ENCODE peak calls at places on chromosomes 1 and 21, in ten cellular contexts. F, A, I, G, X, T, Y, M, Q and E are unnamed samples.

GRCh38 chr1:39957299-39958020 is 2.5 kb downstream of the MFSD2A start:
- DNase-seq in Q (no peak), A (no peak), M (no peak), F (no peak), I (peak; percentile 27), G (no peak), T (peak; percentile 43), X (no peak), Y (no peak), E (peak; percentile 48)

GRCh38 chr21:40120944-40121575 is 253.8 kb downstream of the PCP4 start:
- DNase-seq in F (no peak), Q (no peak), G (no peak), Y (no peak), M (no peak), I (peak; percentile 3), A (peak; percentile 53), X (no peak), T (peak; percentile 8), E (peak; percentile 26)

GRCh38 chr1:53639251-53639721 is 99.7 kb downstream of the GLIS1 start:
- DNase-seq in G (no peak), Y (no peak), I (no peak), F (no peak), Q (peak; percentile 22), T (no peak), X (peak; percentile 4), A (no peak), M (peak; percentile 44), E (peak; percentile 6)

GRCh38 chr1:225652726-225653462 is at the start of gene ENAH:
- DNase-seq in F (peak; percentile 89), I (peak; percentile 85), T (peak; percentile 91), Y (no peak), Q (peak; percentile 82), A (peak; percentile 91), X (no peak), M (peak; percentile 83), G (peak; percentile 73), E (peak; percentile 29)

GRCh38 chr21:36861924-36862323 is 104.5 kb downstream of the HLCS start:
- DNase-seq in Q (no peak), T (peak; percentile 23), X (no peak), I (no peak), Y (no peak), F (no peak), M (no peak), G (no peak), A (no peak), E (peak; percentile 7)

GRCh38 chr1:244154882-244155531 is 103.9 kb downstream of the ZBTB18 start:
- DNase-seq in F (no peak), A (no peak), Y (no peak), T (no peak), X (no peak), M (no peak), I (no peak), G (no peak), Q (no peak), E (no peak)

GRCh38 chr1:6603851-6604558 is 1.3 kb upstream of the KLHL21 start:
- DNase-seq in I (peak; percentile 91), A (peak; percentile 91), M (peak; percentile 88), F (peak; percentile 81), X (no peak), T (peak; percentile 93), G (peak; percentile 74), Y (peak; percentile 41), Q (peak; percentile 69), E (peak; percentile 63)

GRCh38 chr1:44849575-44850132 is 6.6 kb upstream of the PTCH2 start:
- DNase-seq in F (no peak), A (no peak), I (no peak), M (no peak), Q (no peak), T (no peak), X (no peak), Y (no peak), G (no peak), E (peak; percentile 69)

GRCh38 chr1:50103615-50104081 is 5.1 kb upstream of the ELAVL4 start:
- DNase-seq in T (no peak), Y (no peak), X (no peak), I (no peak), Q (no peak), A (no peak), M (no peak), G (no peak), F (no peak), E (no peak)

GRCh38 chr1:22627331-22627730 is 9.1 kb upstream of the C1QA start:
- DNase-seq in T (no peak), Y (no peak), G (no peak), A (no peak), M (no peak), Q (no peak), I (no peak), X (no peak), F (no peak), E (no peak)

GRCh38 chr1:55639526-55639925 is 424.4 kb upstream of the USP24 start:
- DNase-seq in Q (no peak), F (no peak), X (no peak), Y (no peak), I (no peak), G (no peak), A (no peak), M (no peak), T (no peak), E (no peak)

DNA sequence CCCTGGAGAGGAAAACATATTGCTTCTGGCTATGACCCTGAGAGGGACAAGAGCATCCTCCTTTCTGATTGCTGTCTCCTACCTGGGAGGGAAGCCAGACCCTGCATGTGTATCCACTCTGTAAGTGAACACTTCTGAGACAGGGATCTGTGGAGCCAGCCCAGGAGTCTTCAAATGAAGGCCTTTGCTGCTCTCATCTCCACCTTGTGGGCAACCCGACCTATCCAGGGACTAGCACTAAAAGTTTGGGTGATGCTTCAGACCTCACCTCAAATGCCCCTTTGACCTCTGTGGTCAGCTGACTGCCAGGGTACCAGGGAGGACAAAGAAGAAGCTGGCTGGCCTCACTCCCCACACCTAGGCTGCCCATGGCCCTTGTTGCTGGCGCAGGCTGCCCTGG is 64.7 kb downstream of the KCND3 start:
- DNase-seq in Y (no peak), T (no peak), F (no peak), X (no peak), I (no peak), A (no peak), G (no peak), M (no peak), Q (no peak), E (no peak)
- TF ChIP-seq CTCF in Y (no peak), T (no peak), F (no peak), X (no peak), I (no peak), A (no peak), G (no peak), M (no peak), Q (no peak), E (no peak)

DNA sequence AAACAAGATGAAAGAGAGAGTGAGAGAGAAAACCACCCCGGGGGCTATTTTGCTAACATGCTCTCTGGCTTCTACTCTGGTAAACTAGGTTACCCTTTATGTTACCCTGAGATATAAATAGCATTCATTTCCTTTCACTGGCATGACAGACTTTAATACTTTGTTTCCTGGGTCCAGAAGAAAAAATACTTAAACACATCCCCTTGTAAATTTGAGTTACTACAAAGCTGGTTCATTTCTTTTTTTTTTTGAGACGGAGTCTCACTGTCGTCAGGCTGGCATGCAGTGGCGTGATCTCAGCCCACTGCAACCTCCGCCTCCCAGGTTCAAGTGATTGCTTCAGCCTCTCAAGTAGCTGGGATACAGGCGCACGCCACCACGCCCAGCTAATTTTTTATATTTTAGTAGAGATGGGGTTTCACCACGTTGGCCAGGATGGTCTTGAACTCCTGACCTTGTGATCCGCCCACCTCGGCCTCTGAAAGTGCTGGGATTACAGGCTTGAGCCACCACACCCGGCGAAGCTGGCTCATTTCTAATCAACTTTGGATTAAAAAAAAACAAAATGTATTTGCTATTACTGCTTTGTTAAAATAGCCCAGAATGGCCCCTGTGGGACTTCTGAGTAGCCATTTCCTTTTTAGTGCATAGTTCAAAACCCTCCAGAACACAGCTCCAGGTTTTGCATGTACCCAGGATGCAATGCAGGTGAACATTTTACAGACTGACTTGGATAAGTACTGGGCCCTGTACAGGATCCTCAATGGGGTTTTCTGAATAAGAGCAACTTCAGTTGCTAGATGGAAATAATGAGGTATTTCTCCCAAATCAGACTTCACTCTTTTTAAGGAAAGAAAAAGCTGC is 20.6 kb downstream of the INPP5B start:
- DNase-seq in G (no peak), Q (no peak), I (no peak), M (no peak), X (no peak), F (no peak), T (no peak), A (no peak), Y (no peak), E (no peak)
- H3K4me3 ChIP-seq in G (no peak overlapping the region), Q (no peak overlapping the region), I (no peak overlapping the region), M (no peak overlapping the region), X (no peak overlapping the region), F (peak overlapping the region; percentile 10), T (no peak overlapping the region), A (no peak overlapping the region), Y (no peak overlapping the region), E (no peak overlapping the region)

DNA sequence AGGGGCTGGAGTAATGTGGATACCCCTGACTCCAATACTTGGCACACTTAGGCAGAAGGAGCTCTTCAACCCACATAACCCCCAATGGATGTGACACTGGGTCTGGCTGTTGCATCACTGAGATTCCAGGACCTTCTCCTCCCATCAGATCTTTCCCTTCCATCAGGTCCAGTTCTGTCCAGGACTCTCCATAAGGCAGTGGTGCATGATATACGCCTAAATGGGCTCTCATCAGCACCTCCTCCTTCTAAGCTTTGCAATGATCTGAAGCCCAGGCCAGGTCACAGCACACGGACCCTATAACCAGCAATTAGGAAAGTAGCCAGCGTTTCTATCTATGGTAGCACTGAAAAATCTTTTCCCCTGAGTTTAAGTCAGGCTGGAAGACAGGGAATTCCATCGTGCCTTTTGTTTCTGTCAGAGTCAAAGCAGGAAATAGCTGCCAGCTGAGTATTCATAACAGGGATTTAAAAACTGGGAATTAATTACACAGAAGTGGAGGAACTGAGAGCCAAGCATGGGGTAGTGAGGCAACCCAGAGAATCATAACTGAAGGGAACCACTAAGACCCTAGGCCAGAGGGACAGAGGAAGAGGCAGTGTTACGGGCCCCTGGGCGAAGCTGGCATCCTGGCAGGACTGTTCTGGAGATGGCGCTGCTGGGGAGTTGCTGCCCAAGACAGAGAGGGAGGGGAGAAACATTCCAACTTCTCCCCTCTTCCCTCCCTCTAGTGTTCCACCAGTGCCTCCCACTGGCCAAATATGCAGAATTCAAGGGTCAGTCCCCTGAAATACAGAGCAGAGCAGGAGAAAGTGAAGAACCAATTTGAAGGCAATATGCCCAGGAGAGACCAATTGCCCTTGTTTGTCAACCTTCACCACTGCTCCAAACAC is 37.5 kb upstream of the HOOK1 start:
- DNase-seq in Q (no peak), G (no peak), Y (no peak), A (no peak), F (no peak), M (no peak), I (peak; percentile 45), X (no peak), T (peak; percentile 48), E (no peak)
- TF ChIP-seq CTCF in Q (no peak), G (no peak), Y (peak; percentile 28), A (peak; percentile 12), F (no peak), M (no peak), I (peak; percentile 19), X (peak; percentile 34), T (no peak), E (no peak)

DNA sequence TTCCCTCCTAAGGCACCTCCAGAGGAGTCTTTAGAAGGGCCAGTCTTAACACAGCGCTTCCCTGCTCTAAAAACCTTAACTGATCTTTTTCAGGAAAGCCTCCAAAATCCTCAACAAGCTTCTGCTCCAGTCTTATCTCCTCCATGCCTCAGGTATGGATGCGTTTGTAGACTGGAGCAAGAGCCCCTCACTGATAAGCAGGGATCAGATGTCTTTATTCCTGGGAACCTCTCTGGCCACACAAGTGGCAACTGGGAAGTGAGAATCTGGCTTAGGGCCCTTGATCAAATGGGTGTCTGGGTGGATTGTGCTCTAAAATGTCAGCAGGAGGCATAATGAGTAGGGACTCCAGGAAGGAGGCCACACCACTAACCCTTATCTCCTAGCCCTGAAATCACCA is 1.4 kb downstream of the ZBTB8A start:
- DNase-seq in T (no peak), M (no peak), G (no peak), X (no peak), F (no peak), Y (no peak), A (peak; percentile 18), I (no peak), Q (no peak), E (no peak)
- H3K4me3 ChIP-seq in T (peak overlapping the region; percentile 66), M (peak overlapping the region; percentile 76), G (no peak overlapping the region), X (peak overlapping the region; percentile 68), F (peak overlapping the region; percentile 76), Y (no peak overlapping the region), A (peak overlapping the region; percentile 56), I (peak overlapping the region; percentile 67), Q (no peak overlapping the region), E (peak overlapping the region; percentile 62)